ENCODE peak calls at places on chromosomes 1 and 21, in ten cellular contexts. One of them, this sample, is unnamed.

GRCh38 chr21:39006653-39007417 is 176.4 kb downstream of the PSMG1 start:
- DNase-seq in tibial nerve: peak
- DNase-seq in stomach: peak
- DNase-seq in breast epithelium: no peak
- DNase-seq in sigmoid colon: no peak
- DNase-seq in vagina: no peak
- DNase-seq in Peyer's patch: peak
- DNase-seq in right lobe of liver: peak
- DNase-seq in body of pancreas: peak
- DNase-seq in transverse colon: peak
- DNase-seq in this sample: peak

GRCh38 chr1:67825596-67825995 is 7.7 kb downstream of the GNG12 start:
- DNase-seq in tibial nerve: no peak
- DNase-seq in stomach: no peak
- DNase-seq in breast epithelium: no peak
- DNase-seq in sigmoid colon: no peak
- DNase-seq in vagina: no peak
- DNase-seq in Peyer's patch: no peak
- DNase-seq in right lobe of liver: no peak
- DNase-seq in body of pancreas: no peak
- DNase-seq in transverse colon: no peak
- DNase-seq in this sample: no peak

GRCh38 chr21:41651830-41652229 is 115.0 kb downstream of the RIPK4 start:
- DNase-seq in tibial nerve: no peak
- DNase-seq in stomach: no peak
- DNase-seq in breast epithelium: no peak
- DNase-seq in sigmoid colon: no peak
- DNase-seq in vagina: no peak
- DNase-seq in Peyer's patch: peak
- DNase-seq in right lobe of liver: no peak
- DNase-seq in body of pancreas: no peak
- DNase-seq in transverse colon: no peak
- DNase-seq in this sample: no peak

GRCh38 chr1:2049517-2050481 is at the start of gene PRKCZ:
- DNase-seq in tibial nerve: no peak
- DNase-seq in stomach: peak
- DNase-seq in breast epithelium: peak
- DNase-seq in sigmoid colon: peak
- DNase-seq in vagina: no peak
- DNase-seq in Peyer's patch: peak
- DNase-seq in right lobe of liver: peak
- DNase-seq in body of pancreas: peak
- DNase-seq in transverse colon: peak
- DNase-seq in this sample: peak

GRCh38 chr1:178311164-178311563 is 185.6 kb downstream of the CLEC20A start:
- DNase-seq in tibial nerve: no peak
- DNase-seq in stomach: no peak
- DNase-seq in breast epithelium: no peak
- DNase-seq in sigmoid colon: no peak
- DNase-seq in vagina: no peak
- DNase-seq in Peyer's patch: no peak
- DNase-seq in right lobe of liver: no peak
- DNase-seq in body of pancreas: no peak
- DNase-seq in transverse colon: no peak
- DNase-seq in this sample: no peak

GRCh38 chr1:207752456-207753132 is 740 bp downstream of the CD46 start:
- DNase-seq in tibial nerve: no peak
- DNase-seq in stomach: peak
- DNase-seq in breast epithelium: no peak
- DNase-seq in sigmoid colon: peak
- DNase-seq in vagina: no peak
- DNase-seq in Peyer's patch: peak
- DNase-seq in right lobe of liver: peak
- DNase-seq in body of pancreas: peak
- DNase-seq in transverse colon: peak
- DNase-seq in this sample: peak

GRCh38 chr1:161342836-161343235 is 24.8 kb downstream of the CFAP126 start:
- DNase-seq in tibial nerve: no peak
- DNase-seq in stomach: no peak
- DNase-seq in breast epithelium: no peak
- DNase-seq in sigmoid colon: no peak
- DNase-seq in vagina: no peak
- DNase-seq in Peyer's patch: no peak
- DNase-seq in right lobe of liver: no peak
- DNase-seq in body of pancreas: no peak
- DNase-seq in transverse colon: no peak
- DNase-seq in this sample: no peak

GRCh38 chr1:187689137-187689536 is 860.4 kb downstream of the PLA2G4A start:
- DNase-seq in tibial nerve: no peak
- DNase-seq in stomach: peak
- DNase-seq in breast epithelium: no peak
- DNase-seq in sigmoid colon: no peak
- DNase-seq in vagina: no peak
- DNase-seq in Peyer's patch: no peak
- DNase-seq in right lobe of liver: no peak
- DNase-seq in body of pancreas: peak
- DNase-seq in transverse colon: no peak
- DNase-seq in this sample: no peak

GRCh38 chr1:43009274-43009673 is 50.6 kb upstream of the SLC2A1 start:
- DNase-seq in tibial nerve: no peak
- DNase-seq in stomach: no peak
- DNase-seq in breast epithelium: no peak
- DNase-seq in sigmoid colon: no peak
- DNase-seq in vagina: no peak
- DNase-seq in Peyer's patch: no peak
- DNase-seq in right lobe of liver: no peak
- DNase-seq in body of pancreas: no peak
- DNase-seq in transverse colon: no peak
- DNase-seq in this sample: no peak

GRCh38 chr1:163069142-163069541 is at the start of gene RGS4:
- DNase-seq in tibial nerve: no peak
- DNase-seq in stomach: peak
- DNase-seq in breast epithelium: no peak
- DNase-seq in sigmoid colon: peak
- DNase-seq in vagina: no peak
- DNase-seq in Peyer's patch: no peak
- DNase-seq in right lobe of liver: no peak
- DNase-seq in body of pancreas: peak
- DNase-seq in transverse colon: peak
- DNase-seq in this sample: peak

GRCh38 chr1:17419626-17420328 is 19.7 kb downstream of the RCC2 start:
- DNase-seq in tibial nerve: peak
- DNase-seq in stomach: peak
- DNase-seq in breast epithelium: no peak
- DNase-seq in sigmoid colon: peak
- DNase-seq in vagina: no peak
- DNase-seq in Peyer's patch: peak
- DNase-seq in right lobe of liver: peak
- DNase-seq in body of pancreas: peak
- DNase-seq in transverse colon: peak
- DNase-seq in this sample: peak

GRCh38 chr1:61797045-61797755 is 54.9 kb downstream of the PATJ start:
- DNase-seq in tibial nerve: no peak
- DNase-seq in stomach: no peak
- DNase-seq in breast epithelium: no peak
- DNase-seq in sigmoid colon: no peak
- DNase-seq in vagina: no peak
- DNase-seq in Peyer's patch: no peak
- DNase-seq in right lobe of liver: no peak
- DNase-seq in body of pancreas: no peak
- DNase-seq in transverse colon: no peak
- DNase-seq in this sample: no peak

GRCh38 chr1:221748981-221749380 is 7.1 kb upstream of the DUSP10 start:
- DNase-seq in tibial nerve: no peak
- DNase-seq in stomach: no peak
- DNase-seq in breast epithelium: no peak
- DNase-seq in sigmoid colon: no peak
- DNase-seq in vagina: no peak
- DNase-seq in Peyer's patch: no peak
- DNase-seq in right lobe of liver: no peak
- DNase-seq in body of pancreas: no peak
- DNase-seq in transverse colon: no peak
- DNase-seq in this sample: no peak

GRCh38 chr1:65606426-65606825 is 186.0 kb downstream of the LEPR start:
- DNase-seq in tibial nerve: no peak
- DNase-seq in stomach: no peak
- DNase-seq in breast epithelium: no peak
- DNase-seq in sigmoid colon: no peak
- DNase-seq in vagina: no peak
- DNase-seq in Peyer's patch: no peak
- DNase-seq in right lobe of liver: no peak
- DNase-seq in body of pancreas: no peak
- DNase-seq in transverse colon: no peak
- DNase-seq in this sample: no peak

GRCh38 chr21:45379901-45380330 is 25.0 kb upstream of the COL18A1 start:
- DNase-seq in tibial nerve: no peak
- DNase-seq in stomach: no peak
- DNase-seq in breast epithelium: no peak
- DNase-seq in sigmoid colon: peak
- DNase-seq in vagina: no peak
- DNase-seq in Peyer's patch: peak
- DNase-seq in right lobe of liver: no peak
- DNase-seq in body of pancreas: no peak
- DNase-seq in transverse colon: no peak
- DNase-seq in this sample: no peak

GRCh38 chr1:120178799-120179419 is 2.6 kb upstream of the SEC22B start:
- DNase-seq in tibial nerve: no peak
- DNase-seq in stomach: no peak
- DNase-seq in breast epithelium: no peak
- DNase-seq in sigmoid colon: no peak
- DNase-seq in vagina: no peak
- DNase-seq in Peyer's patch: no peak
- DNase-seq in right lobe of liver: no peak
- DNase-seq in body of pancreas: no peak
- DNase-seq in transverse colon: no peak
- DNase-seq in this sample: no peak

GRCh38 chr1:153946622-153947246 is at the start of gene DENND4B:
- DNase-seq in tibial nerve: peak
- DNase-seq in stomach: peak
- DNase-seq in breast epithelium: peak
- DNase-seq in sigmoid colon: peak
- DNase-seq in vagina: no peak
- DNase-seq in Peyer's patch: peak
- DNase-seq in right lobe of liver: peak
- DNase-seq in body of pancreas: peak
- DNase-seq in transverse colon: peak
- DNase-seq in this sample: peak
- TF ChIP-seq POLR2A in tibial nerve: no peak
- TF ChIP-seq POLR2A in stomach: no peak
- TF ChIP-seq POLR2A in breast epithelium: no peak
- TF ChIP-seq POLR2A in sigmoid colon: no peak
- TF ChIP-seq POLR2A in vagina: no peak
- TF ChIP-seq POLR2A in Peyer's patch: no peak
- TF ChIP-seq POLR2A in right lobe of liver: no peak
- TF ChIP-seq POLR2A in body of pancreas: no peak
- TF ChIP-seq POLR2A in transverse colon: no peak
- TF ChIP-seq POLR2A in this sample: no peak

GRCh38 chr1:9917901-9918300 is 7.8 kb upstream of the CTNNBIP1 start:
- DNase-seq in tibial nerve: no peak
- DNase-seq in stomach: no peak
- DNase-seq in breast epithelium: no peak
- DNase-seq in sigmoid colon: no peak
- DNase-seq in vagina: no peak
- DNase-seq in Peyer's patch: no peak
- DNase-seq in right lobe of liver: no peak
- DNase-seq in body of pancreas: no peak
- DNase-seq in transverse colon: no peak
- DNase-seq in this sample: no peak

GRCh38 chr1:9920606-9921005 is 10.5 kb upstream of the CTNNBIP1 start:
- DNase-seq in tibial nerve: no peak
- DNase-seq in stomach: no peak
- DNase-seq in breast epithelium: no peak
- DNase-seq in sigmoid colon: no peak
- DNase-seq in vagina: no peak
- DNase-seq in Peyer's patch: no peak
- DNase-seq in right lobe of liver: no peak
- DNase-seq in body of pancreas: no peak
- DNase-seq in transverse colon: no peak
- DNase-seq in this sample: no peak

GRCh38 chr1:9927259-9927658 is 15.9 kb downstream of the LZIC start:
- DNase-seq in tibial nerve: no peak
- DNase-seq in stomach: no peak
- DNase-seq in breast epithelium: no peak
- DNase-seq in sigmoid colon: no peak
- DNase-seq in vagina: no peak
- DNase-seq in Peyer's patch: no peak
- DNase-seq in right lobe of liver: no peak
- DNase-seq in body of pancreas: no peak
- DNase-seq in transverse colon: no peak
- DNase-seq in this sample: no peak

DNA sequence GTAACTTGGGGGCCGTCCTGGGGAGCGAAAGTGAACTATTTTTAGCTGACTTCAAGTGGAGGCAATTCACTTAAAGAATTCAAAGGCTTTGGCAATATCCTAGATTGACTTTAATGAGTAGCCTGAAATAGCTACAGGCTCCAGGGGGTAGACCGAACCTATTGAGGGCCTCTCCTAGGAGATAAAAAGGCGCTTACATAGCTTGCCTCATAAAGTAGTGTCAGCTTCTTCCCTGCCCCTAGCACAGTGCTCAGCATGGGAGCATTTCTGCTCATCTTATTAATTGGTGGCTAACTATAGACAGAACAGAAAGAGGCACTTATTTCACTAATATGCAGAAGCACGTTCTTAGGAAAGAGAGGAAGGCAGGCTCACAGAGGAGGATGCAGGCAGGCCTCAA is 12.3 kb upstream of the CTNNBIP1 start:
- DNase-seq in tibial nerve: no peak
- DNase-seq in stomach: no peak
- DNase-seq in breast epithelium: no peak
- DNase-seq in sigmoid colon: no peak
- DNase-seq in vagina: no peak
- DNase-seq in Peyer's patch: no peak
- DNase-seq in right lobe of liver: no peak
- DNase-seq in body of pancreas: no peak
- DNase-seq in transverse colon: no peak
- DNase-seq in this sample: no peak
- H3K27ac ChIP-seq in tibial nerve: no peak
- H3K27ac ChIP-seq in stomach: no peak
- H3K27ac ChIP-seq in breast epithelium: no peak
- H3K27ac ChIP-seq in sigmoid colon: no peak
- H3K27ac ChIP-seq in vagina: no peak
- H3K27ac ChIP-seq in Peyer's patch: no peak
- H3K27ac ChIP-seq in right lobe of liver: no peak
- H3K27ac ChIP-seq in body of pancreas: no peak
- H3K27ac ChIP-seq in transverse colon: no peak
- H3K27ac ChIP-seq in this sample: no peak

GRCh38 chr1:232813082-232813481 is 7.9 kb downstream of the MAP10 start:
- DNase-seq in tibial nerve: no peak
- DNase-seq in stomach: no peak
- DNase-seq in breast epithelium: no peak
- DNase-seq in sigmoid colon: no peak
- DNase-seq in vagina: no peak
- DNase-seq in Peyer's patch: no peak
- DNase-seq in right lobe of liver: no peak
- DNase-seq in body of pancreas: no peak
- DNase-seq in transverse colon: no peak
- DNase-seq in this sample: no peak
- TF ChIP-seq POLR2A in tibial nerve: no peak
- TF ChIP-seq POLR2A in stomach: no peak
- TF ChIP-seq POLR2A in breast epithelium: no peak
- TF ChIP-seq POLR2A in sigmoid colon: no peak
- TF ChIP-seq POLR2A in vagina: no peak
- TF ChIP-seq POLR2A in Peyer's patch: no peak
- TF ChIP-seq POLR2A in right lobe of liver: no peak
- TF ChIP-seq POLR2A in body of pancreas: no peak
- TF ChIP-seq POLR2A in transverse colon: no peak
- TF ChIP-seq POLR2A in this sample: no peak

GRCh38 chr1:236253918-236254637 is 27.7 kb downstream of the ERO1B start:
- DNase-seq in tibial nerve: no peak
- DNase-seq in stomach: no peak
- DNase-seq in breast epithelium: no peak
- DNase-seq in sigmoid colon: no peak
- DNase-seq in vagina: no peak
- DNase-seq in Peyer's patch: no peak
- DNase-seq in right lobe of liver: no peak
- DNase-seq in body of pancreas: no peak
- DNase-seq in transverse colon: no peak
- DNase-seq in this sample: no peak
- H3K27ac ChIP-seq in tibial nerve: no peak
- H3K27ac ChIP-seq in stomach: no peak
- H3K27ac ChIP-seq in breast epithelium: no peak
- H3K27ac ChIP-seq in sigmoid colon: no peak
- H3K27ac ChIP-seq in vagina: no peak
- H3K27ac ChIP-seq in Peyer's patch: no peak
- H3K27ac ChIP-seq in right lobe of liver: no peak
- H3K27ac ChIP-seq in body of pancreas: no peak
- H3K27ac ChIP-seq in transverse colon: no peak
- H3K27ac ChIP-seq in this sample: no peak